ENCODE peak calls at places on chromosomes 2 and 18, in seven cellular contexts. S is prostate gland, Y is transverse colon, N is spleen, Z is Panc1, U is GM23338, O is esophagus muscularis mucosa. D is an unnamed sample. For H3K4me1, the result is how much of the 10 kb centered on the place peaks cover.

GRCh38 chr2:59777120-59777519 is 776.3 kb downstream of the BCL11A start:
- DNase-seq in S (no peak), Y (no peak), N (no peak), Z (no peak), U (no peak), O (peak), D (no peak)

GRCh38 chr18:3360211-3360610 is 89.8 kb upstream of the TGIF1 start:
- DNase-seq in S (no peak), Y (no peak), N (no peak), Z (no peak), U (peak), O (no peak), D (peak)

GRCh38 chr18:78914586-78914935 is 65.1 kb upstream of the SALL3 start:
- DNase-seq in S (no peak), Y (no peak), N (no peak), Z (no peak), U (no peak), O (no peak), D (no peak)

GRCh38 chr2:16678964-16679363 is 13.3 kb upstream of the CYRIA start:
- DNase-seq in S (no peak), Y (no peak), N (no peak), Z (no peak), U (no peak), O (no peak), D (no peak)

GRCh38 chr2:135870571-135870970 is 5.7 kb downstream of the MCM6 start:
- DNase-seq in S (no peak), Y (no peak), N (no peak), Z (no peak), U (no peak), O (no peak), D (no peak)

GRCh38 chr18:61575419-61575818 is 242.2 kb downstream of the CDH20 start:
- DNase-seq in S (no peak), Y (no peak), N (no peak), Z (no peak), U (peak), O (no peak), D (no peak)

GRCh38 chr2:207338610-207339009 is 172.9 kb upstream of the KLF7 start:
- DNase-seq in S (no peak), Y (no peak), N (no peak), Z (no peak), U (no peak), O (no peak), D (no peak)

GRCh38 chr2:201257381-201257940 is 2.9 kb upstream of the CASP8 start:
- DNase-seq in S (no peak), Y (peak), N (peak), Z (no peak), U (no peak), O (peak), D (no peak)

GRCh38 chr2:62499430-62500060 is 6.5 kb downstream of the TMEM17 start:
- DNase-seq in S (no peak), Y (no peak), N (no peak), Z (no peak), U (no peak), O (no peak), D (no peak)

GRCh38 chr2:216017365-216017764 is 4.0 kb upstream of the MREG start:
- DNase-seq in S (no peak), Y (peak), N (no peak), Z (no peak), U (no peak), O (no peak), D (peak)

GRCh38 chr2:15584767-15585469 is 6.8 kb upstream of the DDX1 start:
- DNase-seq in S (no peak), Y (no peak), N (no peak), Z (no peak), U (no peak), O (no peak), D (no peak)

GRCh38 chr2:126658910-126659613 is 3.1 kb downstream of the GYPC start:
- DNase-seq in S (no peak), Y (peak), N (peak), Z (no peak), U (no peak), O (peak), D (no peak)

GRCh38 chr2:54570925-54571694 is 115.0 kb downstream of the SPTBN1 start:
- DNase-seq in S (no peak), Y (peak), N (peak), Z (peak), U (no peak), O (no peak), D (no peak)

GRCh38 chr2:54570321-54570881 is 114.3 kb downstream of the SPTBN1 start:
- DNase-seq in S (no peak), Y (no peak), N (no peak), Z (no peak), U (no peak), O (no peak), D (no peak)

GRCh38 chr2:54572262-54572635 is 116.1 kb downstream of the SPTBN1 start:
- DNase-seq in S (no peak), Y (no peak), N (no peak), Z (no peak), U (no peak), O (no peak), D (no peak)

GRCh38 chr2:54568876-54569298 is 112.8 kb downstream of the SPTBN1 start:
- DNase-seq in S (no peak), Y (peak), N (no peak), Z (no peak), U (no peak), O (no peak), D (no peak)

DNA sequence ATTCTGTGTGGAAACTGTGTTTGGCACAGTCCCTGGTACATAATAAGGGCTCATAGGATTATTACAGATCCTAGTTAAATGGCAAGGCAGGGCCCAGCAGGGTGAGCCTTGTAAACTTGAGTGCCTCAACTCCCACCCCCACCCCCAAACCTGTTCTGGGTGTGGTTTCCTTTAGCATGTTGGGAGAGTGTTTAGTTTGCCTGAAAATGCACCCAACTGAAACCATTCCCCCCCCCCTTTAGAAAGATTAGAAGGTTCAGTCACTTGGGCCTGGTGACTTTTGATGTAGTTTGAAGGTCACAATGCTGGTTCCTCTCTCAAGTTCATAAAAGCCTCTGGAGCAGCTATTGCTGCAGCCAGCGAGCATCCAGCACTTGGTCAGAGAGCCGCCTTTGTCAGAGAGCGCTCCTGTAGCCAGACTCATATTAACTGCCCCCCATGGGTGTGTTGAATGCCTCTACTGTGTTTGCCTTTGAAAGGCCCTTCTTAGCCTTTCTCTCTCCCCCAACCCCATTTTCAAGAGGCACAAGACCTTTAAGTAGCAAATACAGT is 113.7 kb downstream of the SPTBN1 start:
- DNase-seq in S (no peak), Y (peak), N (no peak), Z (no peak), U (no peak), O (no peak), D (peak)
- TF ChIP-seq POLR2AphosphoS5 in S (no peak), Y (no peak), N (no peak), Z (no peak), U (no peak), O (no peak), D (no peak)

GRCh38 chr18:7856099-7856498 is 289.0 kb downstream of the PTPRM start:
- DNase-seq in S (no peak), Y (no peak), N (no peak), Z (no peak), U (no peak), O (no peak), D (no peak)
- H3K4me1 ChIP-seq in S (under half), Y (under half), N (under half), Z (under half), U (under half), O (under half), D (under half)

GRCh38 chr2:181877181-181877664 is 14.3 kb upstream of the ITPRID2 start:
- DNase-seq in S (no peak), Y (no peak), N (no peak), Z (no peak), U (no peak), O (no peak), D (no peak)
- H3K27ac ChIP-seq in S (no peak), Y (peak), N (no peak), Z (no peak), U (no peak), O (no peak), D (no peak)

DNA sequence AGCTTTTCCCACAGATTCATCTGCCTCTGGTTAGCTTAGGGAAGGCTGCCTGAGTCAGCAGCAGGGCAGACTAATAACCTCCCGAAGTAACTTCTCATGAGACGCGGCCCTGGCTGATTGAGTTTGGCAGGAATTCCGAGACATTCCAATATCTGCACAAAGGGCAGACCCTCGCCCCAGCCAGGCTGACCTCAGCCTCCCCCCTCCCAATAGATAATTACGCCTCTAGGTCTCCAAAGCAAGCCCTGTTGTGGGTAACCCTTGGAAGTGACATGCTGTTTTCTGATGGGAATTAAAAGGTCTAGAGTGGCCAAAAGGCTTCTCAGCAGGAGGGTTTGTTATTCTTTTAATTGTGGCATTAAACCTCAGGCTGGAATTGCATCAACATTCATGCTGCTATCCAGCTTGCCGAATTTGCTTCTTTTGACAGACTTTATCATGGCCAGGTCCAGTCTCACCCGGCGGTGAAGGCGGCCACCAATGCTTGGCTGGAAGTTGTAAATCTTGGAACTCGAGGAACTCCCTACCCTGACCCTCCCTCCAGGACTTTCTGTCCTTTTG is 98.0 kb upstream of the SLC14A2 start:
- DNase-seq in S (no peak), Y (no peak), N (no peak), Z (no peak), U (no peak), O (no peak), D (no peak)
- TF ChIP-seq POLR2AphosphoS5 in S (peak), Y (no peak), N (no peak), Z (no peak), U (no peak), O (peak), D (peak)

GRCh38 chr2:9139491-9140443 is 66.8 kb upstream of the ASAP2 start:
- DNase-seq in S (peak), Y (peak), N (peak), Z (peak), U (peak), O (peak), D (peak)
- H3K4me1 ChIP-seq in S (under half), Y (under half), N (under half), Z (under half), U (under half), O (under half), D (under half)

GRCh38 chr2:233386382-233387041 is 32.2 kb downstream of the DGKD start:
- DNase-seq in S (no peak), Y (no peak), N (no peak), Z (no peak), U (no peak), O (no peak), D (no peak)
- H3K27ac ChIP-seq in S (peak), Y (peak), N (peak), Z (no peak), U (no peak), O (peak), D (peak)

GRCh38 chr2:145751634-145752033 is 1231.7 kb upstream of the ZEB2 start:
- DNase-seq in S (no peak), Y (no peak), N (no peak), Z (no peak), U (peak), O (no peak), D (no peak)
- TF ChIP-seq POLR2AphosphoS5 in S (no peak), Y (no peak), N (no peak), Z (no peak), U (no peak), O (peak), D (no peak)

D was measured in upper lobe of left lung.